ENCODE peak calls at places on chromosomes 7 and 10, in nine cellular contexts. S is CD8-positive, alpha-beta memory T cell; R is AG04449; Y is activated T-cell treated with anti-CD3 and anti-CD28 coated beads, Interleukin-2, amount 50 U/mL, for 24 hours; Z is CD8-positive, alpha-beta T cell; D is activated CD8-positive, alpha-beta memory T cell treated with anti-CD3 and anti-CD28 coated beads, Interleukin-2, amount 50 U/mL, for 48 hours; P is GM23248; W is H9; C is fibroblast of the conjunctiva. U is an unnamed sample.

GRCh38 chr7:47254081-47255006 is 327.6 kb downstream of the TNS3 start:
- DNase-seq in S (peak; percentile 1), R (no peak), Y (peak; percentile 65), Z (no peak), D (peak; percentile 87), P (peak; percentile 85), W (peak; percentile 84), C (peak; percentile 26), U (no peak)

GRCh38 chr10:70137135-70137534 is 4.5 kb upstream of the AIFM2 start:
- DNase-seq in S (no peak), R (no peak), Y (peak; percentile 7), Z (no peak), D (no peak), P (no peak), W (no peak), C (no peak), U (no peak)

GRCh38 chr10:121436281-121436629 is 162.0 kb downstream of the FGFR2 start:
- DNase-seq in S (no peak), R (no peak), Y (no peak), Z (no peak), D (no peak), P (no peak), W (no peak), C (no peak), U (no peak)

GRCh38 chr7:54705436-54705835 is 53.6 kb downstream of the SEC61G start:
- DNase-seq in S (no peak), R (no peak), Y (no peak), Z (no peak), D (no peak), P (peak; percentile 62), W (no peak), C (peak; percentile 21), U (no peak)

GRCh38 chr7:151809156-151809863 is 67.6 kb downstream of the PRKAG2 start:
- DNase-seq in S (no peak), R (no peak), Y (no peak), Z (no peak), D (no peak), P (no peak), W (no peak), C (no peak), U (no peak)

GRCh38 chr7:55592492-55592891 is 20.2 kb upstream of the VOPP1 start:
- DNase-seq in S (no peak), R (no peak), Y (no peak), Z (no peak), D (no peak), P (no peak), W (no peak), C (no peak), U (no peak)

GRCh38 chr10:69004821-69005220 is 16.2 kb downstream of the KIFBP start:
- DNase-seq in S (peak; percentile 62), R (no peak), Y (no peak), Z (no peak), D (no peak), P (peak; percentile 78), W (no peak), C (peak; percentile 60), U (no peak)

GRCh38 chr7:116433246-116433645 is 66.3 kb upstream of the CAV2 start:
- DNase-seq in S (no peak), R (no peak), Y (no peak), Z (no peak), D (no peak), P (peak; percentile 66), W (no peak), C (no peak), U (no peak)

GRCh38 chr10:11841375-11841774 is 18.2 kb downstream of the PROSER2 start:
- DNase-seq in S (no peak), R (no peak), Y (no peak), Z (no peak), D (no peak), P (no peak), W (no peak), C (no peak), U (no peak)

GRCh38 chr7:518630-519428 is 817 bp downstream of the PDGFA start:
- DNase-seq in S (no peak), R (no peak), Y (peak; percentile 71), Z (no peak), D (peak; percentile 72), P (peak; percentile 75), W (peak; percentile 74), C (no peak), U (no peak)

GRCh38 chr10:71081229-71081560 is 131.2 kb upstream of the UNC5B start:
- DNase-seq in S (no peak), R (no peak), Y (no peak), Z (no peak), D (peak; percentile 13), P (no peak), W (no peak), C (no peak), U (no peak)

GRCh38 chr10:110212119-110213006 is 5.0 kb downstream of the MXI1 start:
- DNase-seq in S (peak; percentile 41), R (no peak), Y (peak; percentile 58), Z (no peak), D (no peak), P (peak; percentile 33), W (no peak), C (no peak), U (peak; percentile 41)